ENCODE peak calls at places on chromosome 6, in nine cellular contexts. I is activated CD4-positive, alpha-beta T cell treated with anti-CD3 and anti-CD28 coated beads, Interleukin-2, amount 50 U/mL, for 1 hour; A is naive thymus-derived CD8-positive, alpha-beta T cell; Z is NCI-H345; R is HEK293T; P is stimulated activated CD4-positive, alpha-beta T cell treated with anti-CD3 and anti-CD28 coated beads, Interleukin-2, amount 100 ng/mL, for 48 hours; K is EL; H is chondrocyte; C is psoas muscle. D is an unnamed sample.

GRCh38 chr6:85580104-85580877 is 13.4 kb downstream of the SNX14 start:
- DNase-seq in I (no peak), A (no peak), Z (no peak), R (no peak), P (no peak), K (no peak), H (no peak), C (no peak), D (no peak)

GRCh38 chr6:33927551-33927950 is 123.7 kb upstream of the MLN start:
- DNase-seq in I (no peak), A (no peak), Z (no peak), R (no peak), P (no peak), K (peak; percentile 53), H (no peak), C (no peak), D (peak; percentile 47)

GRCh38 chr6:84762220-84762940 is 2.0 kb downstream of the TBX18 start:
- DNase-seq in I (no peak), A (no peak), Z (no peak), R (peak; percentile 40), P (no peak), K (peak; percentile 70), H (no peak), C (no peak), D (no peak)

GRCh38 chr6:2891768-2892170 is 11.3 kb downstream of the SERPINB9 start:
- DNase-seq in I (peak; percentile 69), A (peak; percentile 75), Z (no peak), R (no peak), P (peak; percentile 52), K (no peak), H (no peak), C (no peak), D (no peak)

GRCh38 chr6:141169419-141169818 is 963.3 kb upstream of the GJE1 start:
- DNase-seq in I (no peak), A (no peak), Z (no peak), R (no peak), P (no peak), K (peak; percentile 84), H (no peak), C (no peak), D (no peak)

GRCh38 chr6:155187994-155188706 is 75.7 kb upstream of the CLDN20 start:
- DNase-seq in I (no peak), A (no peak), Z (no peak), R (no peak), P (no peak), K (peak; percentile 79), H (no peak), C (no peak), D (no peak)

GRCh38 chr6:99362644-99363268 is 13.3 kb upstream of the FAXC start:
- DNase-seq in I (no peak), A (no peak), Z (no peak), R (no peak), P (no peak), K (no peak), H (no peak), C (no peak), D (no peak)

GRCh38 chr6:44342489-44342888 is at the start of gene SPATS1:
- DNase-seq in I (no peak), A (no peak), Z (no peak), R (no peak), P (no peak), K (peak; percentile 15), H (no peak), C (peak; percentile 52), D (peak; percentile 29)

GRCh38 chr6:148509789-148510581 is 167.3 kb downstream of the SASH1 start:
- DNase-seq in I (no peak), A (no peak), Z (no peak), R (no peak), P (no peak), K (peak; percentile 98), H (no peak), C (peak; percentile 84), D (peak; percentile 56)

GRCh38 chr6:25007269-25007699 is 71.5 kb upstream of the RIPOR2 start:
- DNase-seq in I (no peak), A (no peak), Z (no peak), R (no peak), P (no peak), K (no peak), H (no peak), C (no peak), D (no peak)

GRCh38 chr6:1827984-1828793 is 218.5 kb downstream of the FOXC1 start:
- DNase-seq in I (no peak), A (no peak), Z (no peak), R (no peak), P (no peak), K (no peak), H (no peak), C (no peak), D (no peak)

GRCh38 chr6:34161857-34162515 is 16.1 kb upstream of the GRM4 start:
- DNase-seq in I (no peak), A (no peak), Z (no peak), R (no peak), P (no peak), K (no peak), H (peak; percentile 37), C (no peak), D (no peak)

GRCh38 chr6:106870069-106870468 is 104.5 kb downstream of the CD24 start:
- DNase-seq in I (no peak), A (no peak), Z (no peak), R (no peak), P (no peak), K (peak; percentile 94), H (no peak), C (no peak), D (no peak)

GRCh38 chr6:133951881-133952814 is 876 bp upstream of the TBPL1 start:
- DNase-seq in I (peak; percentile 33), A (peak; percentile 33), Z (peak; percentile 59), R (peak; percentile 75), P (peak; percentile 23), K (peak; percentile 78), H (no peak), C (peak; percentile 82), D (peak; percentile 72)